ENCODE peak calls at places on chromosomes 2 and 18, in ten cellular contexts. Z is left ventricle myocardium inferior, N is left lung, H is coronary artery, E is stomach, F is psoas muscle, T is fibroblast of the aortic adventitia, U is HL-60, G is BE2C, K is fibroblast of mammary gland. J is an unnamed sample.

GRCh38 chr2:25894135-25894830 is 16.0 kb upstream of the ASXL2 start:
- DNase-seq in K (peak), H (no peak), Z (peak), N (no peak), E (peak), U (no peak), G (peak), F (no peak), T (peak), J (no peak)

GRCh38 chr2:219250044-219250781 is 2.8 kb upstream of the TUBA4B start:
- DNase-seq in N (no peak), U (no peak), G (no peak), T (no peak), H (no peak), Z (no peak), K (no peak), F (no peak), E (no peak), J (peak)

GRCh38 chr18:13159579-13159978 is 59.0 kb upstream of the LDLRAD4 start:
- DNase-seq in H (no peak), G (peak), E (no peak), T (peak), N (no peak), U (peak), F (no peak), Z (no peak), K (peak), J (peak)

GRCh38 chr2:8303322-8303832 is 378.5 kb upstream of the ID2 start:
- DNase-seq in E (peak), U (peak), T (no peak), N (peak), F (peak), G (no peak), H (no peak), K (no peak), Z (peak), J (no peak)

GRCh38 chr2:127392133-127392827 is 4.5 kb upstream of the MAP3K2 start:
- DNase-seq in N (no peak), K (peak), G (no peak), E (no peak), F (no peak), U (no peak), Z (no peak), H (no peak), T (peak), J (no peak)

GRCh38 chr2:163604941-163605555 is 130.8 kb downstream of the FIGN start:
- DNase-seq in G (no peak), Z (no peak), E (no peak), F (no peak), N (no peak), K (peak), U (no peak), H (no peak), T (peak), J (peak)

GRCh38 chr18:23094411-23095165 is 40.7 kb upstream of the CABLES1 start:
- DNase-seq in E (no peak), H (no peak), T (no peak), G (no peak), K (no peak), U (no peak), Z (no peak), N (no peak), F (no peak), J (no peak)

GRCh38 chr18:38459086-38459485 is 893.5 kb upstream of the CELF4 start:
- DNase-seq in H (no peak), Z (no peak), T (no peak), F (no peak), K (no peak), U (no peak), E (no peak), G (no peak), N (peak), J (no peak)

GRCh38 chr18:57437782-57438668 is 2.9 kb downstream of the ONECUT2 start:
- DNase-seq in T (peak), H (no peak), E (no peak), N (peak), K (peak), U (peak), F (no peak), Z (no peak), G (peak), J (peak)

GRCh38 chr2:113996826-113997599 is 107.1 kb downstream of the ACTR3 start:
- DNase-seq in K (no peak), T (no peak), E (no peak), N (no peak), H (no peak), Z (no peak), F (no peak), G (no peak), U (no peak), J (peak)

GRCh38 chr18:8536922-8537321 is 72.3 kb upstream of the RAB12 start:
- DNase-seq in U (no peak), N (no peak), G (no peak), T (no peak), H (no peak), E (no peak), F (no peak), K (no peak), Z (no peak), J (no peak)

GRCh38 chr2:113167115-113167932 is 6.4 kb upstream of the PSD4 start:
- DNase-seq in E (peak), U (no peak), G (no peak), N (no peak), F (no peak), Z (no peak), K (no peak), T (no peak), H (peak), J (peak)

DNA sequence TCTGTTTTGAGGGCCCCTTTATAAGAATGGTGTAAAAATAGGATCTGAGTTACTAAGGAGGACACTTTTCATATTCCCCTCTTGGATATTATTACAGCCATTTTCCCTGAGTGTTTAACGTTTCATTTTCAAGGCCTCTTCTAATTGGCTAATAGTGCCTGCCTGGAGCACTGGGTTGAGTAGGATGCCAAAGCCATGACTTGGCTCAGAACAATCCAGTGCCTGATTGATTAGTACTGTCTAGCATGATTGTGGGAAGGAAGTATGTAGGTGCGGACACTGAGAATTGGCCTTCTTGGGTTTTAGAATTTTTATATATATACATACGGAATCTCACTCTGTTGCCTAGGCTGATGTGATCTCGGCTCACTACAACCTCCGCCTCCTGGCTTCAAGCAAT is 66.1 kb downstream of the NAB1 start:
- DNase-seq in H (no peak), K (peak), T (peak), G (no peak), Z (no peak), F (no peak), E (no peak), N (no peak), U (no peak), J (peak)
- H3K4me3 ChIP-seq in H (no peak), K (no peak), T (no peak), G (no peak), Z (no peak), F (no peak), E (no peak), N (no peak), U (no peak), J (no peak)

DNA sequence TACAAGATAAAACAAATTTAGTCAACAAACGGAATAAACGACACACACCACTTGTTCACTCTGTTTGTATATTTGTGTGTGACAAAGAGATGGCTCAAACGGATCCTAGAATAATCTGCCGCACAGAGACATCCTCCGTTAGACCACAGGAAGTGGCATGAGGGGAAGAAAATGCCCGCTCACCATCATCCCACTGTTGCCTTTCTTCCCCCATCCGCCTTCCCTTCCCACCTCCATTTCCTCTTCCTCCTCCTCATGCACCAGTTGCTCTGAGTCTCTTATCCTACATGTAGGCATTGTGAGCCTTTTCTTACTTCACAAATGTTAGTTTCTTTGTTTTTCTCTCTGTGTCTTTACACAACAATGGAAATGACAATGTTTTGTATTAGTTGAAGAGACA is 228.5 kb upstream of the SMIM21 start:
- DNase-seq in Z (no peak), K (no peak), U (no peak), N (no peak), H (no peak), G (no peak), F (no peak), E (no peak), T (no peak), J (no peak)
- H3K4me3 ChIP-seq in Z (no peak), K (no peak), U (no peak), N (no peak), H (no peak), G (no peak), F (no peak), E (no peak), T (no peak), J (no peak)

GRCh38 chr2:73969356-73969755 is 15.4 kb upstream of the TET3 start:
- DNase-seq in U (no peak), F (no peak), Z (no peak), G (no peak), H (no peak), E (no peak), K (no peak), T (no peak), N (no peak), J (peak)

GRCh38 chr2:73971722-73972121 is 13.0 kb upstream of the TET3 start:
- DNase-seq in Z (no peak), H (no peak), G (no peak), T (peak), E (no peak), N (no peak), K (no peak), F (no peak), U (no peak), J (peak)

GRCh38 chr2:73970850-73971471 is 13.7 kb upstream of the TET3 start:
- DNase-seq in K (peak), G (peak), U (peak), Z (peak), E (peak), N (peak), H (no peak), T (peak), F (peak), J (no peak)

GRCh38 chr2:73968357-73968937 is 16.3 kb upstream of the TET3 start:
- DNase-seq in E (no peak), U (no peak), G (no peak), T (no peak), F (no peak), N (no peak), K (no peak), Z (no peak), H (no peak), J (no peak)

DNA sequence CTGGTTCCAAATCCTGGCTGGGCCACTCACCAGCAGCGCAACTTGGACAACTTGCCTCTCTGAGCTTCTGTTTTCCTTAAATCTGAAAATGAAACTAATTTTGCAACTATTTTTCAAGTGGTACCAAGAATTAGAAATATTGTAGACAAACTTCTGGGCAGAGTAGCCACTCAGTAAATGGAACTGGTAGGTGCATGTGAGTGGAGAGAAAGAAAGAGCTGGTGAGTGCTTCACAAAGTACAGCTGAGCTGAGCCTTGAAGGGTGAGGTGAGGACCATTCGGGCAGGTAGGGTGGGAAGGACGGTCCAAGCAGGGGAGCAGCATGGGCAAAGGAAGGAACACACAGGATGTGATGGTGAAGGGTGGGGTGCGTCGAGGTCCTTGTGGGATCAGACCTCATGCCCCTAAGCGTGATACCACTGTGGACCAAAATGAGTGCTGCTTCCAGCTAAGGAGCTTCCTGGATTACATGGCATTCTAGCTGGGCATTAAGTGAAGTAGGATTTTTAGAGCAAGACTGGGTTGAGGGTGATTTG is 14.4 kb upstream of the TET3 start:
- DNase-seq in E (no peak), K (no peak), T (no peak), G (no peak), H (no peak), N (no peak), Z (no peak), U (no peak), F (no peak), J (no peak)
- H3K4me3 ChIP-seq in E (no peak), K (no peak), T (no peak), G (no peak), H (no peak), N (no peak), Z (peak), U (no peak), F (no peak), J (no peak)

GRCh38 chr2:109030870-109031480 is 42.0 kb upstream of the EDAR start:
- DNase-seq in E (no peak), Z (no peak), K (no peak), F (no peak), U (no peak), H (no peak), N (no peak), T (no peak), G (no peak), J (no peak)
- H3K4me3 ChIP-seq in E (peak), Z (peak), K (no peak), F (peak), U (peak), H (peak), N (peak), T (no peak), G (peak), J (peak)

J was measured in adipocyte.